ENCODE peak calls at places on chromosomes 3 and 15, in seven cellular contexts. One of them, this sample, is unnamed.
A peak's percentile ranks its signal among the peaks of the same experiment; 100 is the strongest.

GRCh38 chr3:111714305-111714704 is 119.2 kb upstream of the ZBED2 start:
- DNase-seq in MM.1S: no peak
- DNase-seq in neural progenitor cell: peak; percentile 40
- DNase-seq in small intestine: no peak
- DNase-seq in upper lobe of right lung: no peak
- DNase-seq in pancreas: no peak
- DNase-seq in tibial nerve: no peak
- DNase-seq in this sample: no peak

GRCh38 chr3:24137958-24138875 is 193.1 kb downstream of the NR1D2 start:
- DNase-seq in MM.1S: peak; percentile 94
- DNase-seq in neural progenitor cell: no peak
- DNase-seq in small intestine: peak; percentile 70
- DNase-seq in upper lobe of right lung: no peak
- DNase-seq in pancreas: peak; percentile 60
- DNase-seq in tibial nerve: no peak
- DNase-seq in this sample: no peak

GRCh38 chr3:42151596-42152145 is 60.5 kb downstream of the TRAK1 start:
- DNase-seq in MM.1S: no peak
- DNase-seq in neural progenitor cell: no peak
- DNase-seq in small intestine: no peak
- DNase-seq in upper lobe of right lung: no peak
- DNase-seq in pancreas: no peak
- DNase-seq in tibial nerve: no peak
- DNase-seq in this sample: no peak

GRCh38 chr15:62549345-62549970 is 384.4 kb upstream of the C2CD4B start:
- DNase-seq in MM.1S: peak; percentile 27
- DNase-seq in neural progenitor cell: peak; percentile 56
- DNase-seq in small intestine: peak; percentile 54
- DNase-seq in upper lobe of right lung: no peak
- DNase-seq in pancreas: no peak
- DNase-seq in tibial nerve: no peak
- DNase-seq in this sample: peak; percentile 27

GRCh38 chr15:66720206-66721010 is 18.4 kb downstream of the SMAD6 start:
- DNase-seq in MM.1S: no peak
- DNase-seq in neural progenitor cell: no peak
- DNase-seq in small intestine: no peak
- DNase-seq in upper lobe of right lung: peak; percentile 84
- DNase-seq in pancreas: peak; percentile 27
- DNase-seq in tibial nerve: no peak
- DNase-seq in this sample: peak; percentile 81

GRCh38 chr3:128784228-128784627 is 58.2 kb downstream of the RAB7A start:
- DNase-seq in MM.1S: no peak
- DNase-seq in neural progenitor cell: peak; percentile 82
- DNase-seq in small intestine: no peak
- DNase-seq in upper lobe of right lung: no peak
- DNase-seq in pancreas: no peak
- DNase-seq in tibial nerve: no peak
- DNase-seq in this sample: peak; percentile 18

GRCh38 chr3:12870942-12871341 is 29.6 kb upstream of the RPL32 start:
- DNase-seq in MM.1S: peak; percentile 48
- DNase-seq in neural progenitor cell: no peak
- DNase-seq in small intestine: peak; percentile 27
- DNase-seq in upper lobe of right lung: no peak
- DNase-seq in pancreas: no peak
- DNase-seq in tibial nerve: peak; percentile 26
- DNase-seq in this sample: no peak

GRCh38 chr3:107660316-107660976 is 137.7 kb downstream of the BBX start:
- DNase-seq in MM.1S: peak; percentile 49
- DNase-seq in neural progenitor cell: peak; percentile 32
- DNase-seq in small intestine: no peak
- DNase-seq in upper lobe of right lung: no peak
- DNase-seq in pancreas: no peak
- DNase-seq in tibial nerve: peak; percentile 54
- DNase-seq in this sample: no peak

GRCh38 chr3:127486337-127486944 is 104.1 kb downstream of the TPRA1 start:
- DNase-seq in MM.1S: no peak
- DNase-seq in neural progenitor cell: no peak
- DNase-seq in small intestine: no peak
- DNase-seq in upper lobe of right lung: peak; percentile 40
- DNase-seq in pancreas: no peak
- DNase-seq in tibial nerve: no peak
- DNase-seq in this sample: no peak

GRCh38 chr15:60614862-60615771 is 136.2 kb upstream of the ICE2 start:
- DNase-seq in MM.1S: no peak
- DNase-seq in neural progenitor cell: peak; percentile 59
- DNase-seq in small intestine: peak; percentile 56
- DNase-seq in upper lobe of right lung: no peak
- DNase-seq in pancreas: no peak
- DNase-seq in tibial nerve: no peak
- DNase-seq in this sample: no peak

GRCh38 chr15:25054943-25055342 is 100.2 kb downstream of the SNRPN start:
- DNase-seq in MM.1S: no peak
- DNase-seq in neural progenitor cell: no peak
- DNase-seq in small intestine: no peak
- DNase-seq in upper lobe of right lung: peak; percentile 48
- DNase-seq in pancreas: no peak
- DNase-seq in tibial nerve: peak; percentile 1
- DNase-seq in this sample: no peak

GRCh38 chr15:25053000-25053815 is 98.4 kb downstream of the SNRPN start:
- DNase-seq in MM.1S: no peak
- DNase-seq in neural progenitor cell: no peak
- DNase-seq in small intestine: no peak
- DNase-seq in upper lobe of right lung: peak; percentile 32
- DNase-seq in pancreas: peak; percentile 26
- DNase-seq in tibial nerve: no peak
- DNase-seq in this sample: no peak

GRCh38 chr15:25052191-25052999 is 97.6 kb downstream of the SNRPN start:
- DNase-seq in MM.1S: no peak
- DNase-seq in neural progenitor cell: no peak
- DNase-seq in small intestine: no peak
- DNase-seq in upper lobe of right lung: peak; percentile 48
- DNase-seq in pancreas: peak; percentile 31
- DNase-seq in tibial nerve: no peak
- DNase-seq in this sample: no peak

GRCh38 chr15:25055356-25056068 is 100.7 kb downstream of the SNRPN start:
- DNase-seq in MM.1S: no peak
- DNase-seq in neural progenitor cell: no peak
- DNase-seq in small intestine: no peak
- DNase-seq in upper lobe of right lung: peak; percentile 28
- DNase-seq in pancreas: no peak
- DNase-seq in tibial nerve: peak; percentile 2
- DNase-seq in this sample: no peak

GRCh38 chr15:25054329-25054728 is 99.5 kb downstream of the SNRPN start:
- DNase-seq in MM.1S: no peak
- DNase-seq in neural progenitor cell: no peak
- DNase-seq in small intestine: no peak
- DNase-seq in upper lobe of right lung: no peak
- DNase-seq in pancreas: peak; percentile 17
- DNase-seq in tibial nerve: no peak
- DNase-seq in this sample: no peak
- H3K9me3 ChIP-seq in MM.1S: peaks cover 3% of the 10 kb centered on the region
- H3K9me3 ChIP-seq in neural progenitor cell: peaks cover 30% of the 10 kb centered on the region
- H3K9me3 ChIP-seq in small intestine: peaks cover 23% of the 10 kb centered on the region
- H3K9me3 ChIP-seq in upper lobe of right lung: peaks cover 95% of the 10 kb centered on the region
- H3K9me3 ChIP-seq in pancreas: peaks cover 2% of the 10 kb centered on the region
- H3K9me3 ChIP-seq in tibial nerve: peaks cover 98% of the 10 kb centered on the region
- H3K9me3 ChIP-seq in this sample: peaks cover 100% of the 10 kb centered on the region

GRCh38 chr15:25241241-25241801 is 197.5 kb downstream of the UBE3A start:
- DNase-seq in MM.1S: no peak
- DNase-seq in neural progenitor cell: no peak
- DNase-seq in small intestine: no peak
- DNase-seq in upper lobe of right lung: no peak
- DNase-seq in pancreas: peak; percentile 40
- DNase-seq in tibial nerve: no peak
- DNase-seq in this sample: no peak
- H3K9me3 ChIP-seq in MM.1S: no peaks in the 10 kb centered on the region
- H3K9me3 ChIP-seq in neural progenitor cell: no peaks in the 10 kb centered on the region
- H3K9me3 ChIP-seq in small intestine: peaks cover 7% of the 10 kb centered on the region
- H3K9me3 ChIP-seq in upper lobe of right lung: no peaks in the 10 kb centered on the region
- H3K9me3 ChIP-seq in pancreas: no peaks in the 10 kb centered on the region
- H3K9me3 ChIP-seq in tibial nerve: no peaks in the 10 kb centered on the region
- H3K9me3 ChIP-seq in this sample: peaks cover 17% of the 10 kb centered on the region

GRCh38 chr3:177287231-177287630 is 89.9 kb upstream of the TBL1XR1 start:
- DNase-seq in MM.1S: no peak
- DNase-seq in neural progenitor cell: no peak
- DNase-seq in small intestine: peak; percentile 77
- DNase-seq in upper lobe of right lung: no peak
- DNase-seq in pancreas: no peak
- DNase-seq in tibial nerve: no peak
- DNase-seq in this sample: no peak
- H3K9me3 ChIP-seq in MM.1S: no peaks in the 10 kb centered on the region
- H3K9me3 ChIP-seq in neural progenitor cell: no peaks in the 10 kb centered on the region
- H3K9me3 ChIP-seq in small intestine: no peaks in the 10 kb centered on the region
- H3K9me3 ChIP-seq in upper lobe of right lung: no peaks in the 10 kb centered on the region
- H3K9me3 ChIP-seq in pancreas: no peaks in the 10 kb centered on the region
- H3K9me3 ChIP-seq in tibial nerve: no peaks in the 10 kb centered on the region
- H3K9me3 ChIP-seq in this sample: no peaks in the 10 kb centered on the region

DNA sequence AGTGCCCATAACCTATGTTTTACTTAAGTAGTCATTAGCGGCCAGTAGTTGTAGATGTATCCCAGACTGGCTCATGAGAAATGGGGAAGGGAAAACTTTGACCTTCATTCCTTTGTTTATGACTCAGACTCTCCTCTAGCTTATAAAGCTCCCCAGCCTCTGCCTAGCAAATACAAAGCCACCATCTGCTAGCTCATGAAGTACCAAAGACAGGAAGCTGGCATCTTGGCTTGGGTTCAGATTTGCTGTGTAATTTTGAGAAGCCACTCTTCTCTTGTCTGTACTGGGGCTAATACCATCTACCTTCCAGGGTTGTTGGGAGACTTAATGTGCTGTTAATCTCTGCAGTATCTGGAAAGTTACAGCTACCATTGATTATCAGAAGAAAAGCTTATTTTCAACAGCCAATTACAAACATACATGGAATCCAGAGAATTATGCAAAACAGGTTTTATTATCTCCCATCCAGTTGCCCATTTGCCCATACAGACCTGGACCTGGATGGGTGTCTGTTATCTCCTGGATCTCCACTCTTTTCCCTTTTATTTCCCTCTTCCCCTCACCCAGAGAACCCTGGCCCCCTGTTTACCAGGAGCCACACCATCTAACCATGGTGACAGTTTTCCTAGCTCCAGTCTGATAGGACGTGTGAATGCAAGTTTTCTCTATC is 153.8 kb downstream of the SEMA6D start:
- DNase-seq in MM.1S: no peak
- DNase-seq in neural progenitor cell: no peak
- DNase-seq in small intestine: peak; percentile 73
- DNase-seq in upper lobe of right lung: no peak
- DNase-seq in pancreas: no peak
- DNase-seq in tibial nerve: no peak
- DNase-seq in this sample: no peak
- H3K9me3 ChIP-seq in MM.1S: no peaks in the 10 kb centered on the region
- H3K9me3 ChIP-seq in neural progenitor cell: peaks cover 5% of the 10 kb centered on the region
- H3K9me3 ChIP-seq in small intestine: no peaks in the 10 kb centered on the region
- H3K9me3 ChIP-seq in upper lobe of right lung: no peaks in the 10 kb centered on the region
- H3K9me3 ChIP-seq in pancreas: no peaks in the 10 kb centered on the region
- H3K9me3 ChIP-seq in tibial nerve: peaks cover 3% of the 10 kb centered on the region
- H3K9me3 ChIP-seq in this sample: no peaks in the 10 kb centered on the region

DNA sequence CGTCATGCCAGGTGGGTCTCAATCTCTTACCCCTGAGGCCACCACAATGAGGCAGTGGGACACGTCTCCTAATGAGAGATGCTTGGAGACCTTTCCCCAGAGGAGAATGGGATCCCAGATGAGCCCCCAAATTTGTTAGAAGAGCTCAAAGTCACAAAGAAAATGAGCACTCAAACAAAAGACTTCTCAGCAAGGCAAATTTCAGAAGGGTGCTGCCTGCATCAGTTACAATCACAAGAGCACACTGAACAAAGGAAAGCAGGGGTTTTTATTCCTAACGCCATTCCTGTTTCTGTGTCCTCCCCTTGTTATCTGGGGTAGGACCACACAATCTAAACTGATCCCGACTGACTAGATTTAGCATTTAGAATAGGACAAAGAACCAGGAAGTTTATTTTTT is 50.1 kb downstream of the DLG1 start:
- DNase-seq in MM.1S: no peak
- DNase-seq in neural progenitor cell: no peak
- DNase-seq in small intestine: no peak
- DNase-seq in upper lobe of right lung: no peak
- DNase-seq in pancreas: no peak
- DNase-seq in tibial nerve: no peak
- DNase-seq in this sample: no peak
- H3K9me3 ChIP-seq in MM.1S: peaks cover 3% of the 10 kb centered on the region
- H3K9me3 ChIP-seq in neural progenitor cell: peaks cover 13% of the 10 kb centered on the region
- H3K9me3 ChIP-seq in small intestine: no peaks in the 10 kb centered on the region
- H3K9me3 ChIP-seq in upper lobe of right lung: peaks cover 14% of the 10 kb centered on the region
- H3K9me3 ChIP-seq in pancreas: no peaks in the 10 kb centered on the region
- H3K9me3 ChIP-seq in tibial nerve: peaks cover 20% of the 10 kb centered on the region
- H3K9me3 ChIP-seq in this sample: peaks cover 50% of the 10 kb centered on the region

GRCh38 chr3:149830902-149831301 is 17.9 kb downstream of the RNF13 start:
- DNase-seq in MM.1S: no peak
- DNase-seq in neural progenitor cell: no peak
- DNase-seq in small intestine: no peak
- DNase-seq in upper lobe of right lung: no peak
- DNase-seq in pancreas: no peak
- DNase-seq in tibial nerve: no peak
- DNase-seq in this sample: no peak
- H3K9me3 ChIP-seq in MM.1S: peaks cover 5% of the 10 kb centered on the region
- H3K9me3 ChIP-seq in neural progenitor cell: peaks cover 26% of the 10 kb centered on the region
- H3K9me3 ChIP-seq in small intestine: no peaks in the 10 kb centered on the region
- H3K9me3 ChIP-seq in upper lobe of right lung: peaks cover 9% of the 10 kb centered on the region
- H3K9me3 ChIP-seq in pancreas: no peaks in the 10 kb centered on the region
- H3K9me3 ChIP-seq in tibial nerve: peaks cover 17% of the 10 kb centered on the region
- H3K9me3 ChIP-seq in this sample: peaks cover 58% of the 10 kb centered on the region

DNA sequence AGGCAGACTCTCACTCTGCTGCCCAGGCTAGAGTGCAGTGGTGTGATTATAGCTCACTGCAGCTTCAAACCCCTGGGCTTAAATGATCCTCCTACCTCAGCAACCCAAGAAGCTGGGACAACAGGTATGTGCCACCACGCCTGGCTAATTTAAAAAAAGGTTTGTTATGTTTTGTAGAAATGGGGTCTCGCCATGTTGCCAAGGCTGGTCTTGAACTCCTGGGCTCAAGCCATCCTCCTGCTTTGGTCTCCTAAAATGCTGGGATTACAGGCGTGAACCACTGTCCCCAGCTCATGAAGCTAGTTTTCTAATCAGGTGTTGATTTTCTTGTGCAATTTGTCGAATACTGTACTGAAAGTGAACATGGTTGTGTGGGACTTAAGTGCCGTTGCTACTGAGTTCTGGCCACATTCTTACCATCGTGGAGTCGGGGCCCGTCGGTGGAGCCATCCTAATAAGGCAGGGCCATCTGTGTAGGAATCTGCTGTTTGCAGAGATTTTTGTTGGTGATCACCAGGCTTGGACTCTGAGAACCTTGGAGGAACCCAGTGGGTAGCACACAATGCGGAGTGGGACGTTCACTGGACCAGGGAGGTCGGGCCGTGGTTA is 193.2 kb downstream of the GOLGA6L6 start:
- DNase-seq in MM.1S: peak; percentile 5
- DNase-seq in neural progenitor cell: no peak
- DNase-seq in small intestine: no peak
- DNase-seq in upper lobe of right lung: no peak
- DNase-seq in pancreas: no peak
- DNase-seq in tibial nerve: no peak
- DNase-seq in this sample: no peak
- H3K9me3 ChIP-seq in MM.1S: no peaks in the 10 kb centered on the region
- H3K9me3 ChIP-seq in neural progenitor cell: peaks cover 74% of the 10 kb centered on the region
- H3K9me3 ChIP-seq in small intestine: peaks cover 9% of the 10 kb centered on the region
- H3K9me3 ChIP-seq in upper lobe of right lung: peaks cover 7% of the 10 kb centered on the region
- H3K9me3 ChIP-seq in pancreas: no peaks in the 10 kb centered on the region
- H3K9me3 ChIP-seq in tibial nerve: peaks cover 7% of the 10 kb centered on the region
- H3K9me3 ChIP-seq in this sample: no peaks in the 10 kb centered on the region